ENCODE peak calls at places on chromosomes 3 and 15, in seven cellular contexts. O is B cell; Q is mammary epithelial cell; X is stomach; V is GM12864; R is CD8-positive, alpha-beta T cell; K is psoas muscle. G is an unnamed sample.
A peak's percentile ranks its signal among the peaks of the same experiment; 100 is the strongest.

GRCh38 chr15:48084759-48085420 is 35.9 kb upstream of the SLC24A5 start:
- DNase-seq in K (no peak), X (no peak), R (no peak), V (no peak), Q (peak; percentile 6), O (no peak), G (no peak)

GRCh38 chr15:80068578-80068977 is 9.1 kb downstream of the ZFAND6 start:
- DNase-seq in X (no peak), Q (no peak), K (no peak), O (no peak), V (no peak), R (no peak), G (no peak)

GRCh38 chr15:56244811-56245576 is 1.3 kb upstream of the RFX7 start:
- DNase-seq in V (no peak), K (no peak), O (peak; percentile 45), R (peak; percentile 58), Q (no peak), X (peak; percentile 50), G (no peak)

GRCh38 chr3:56823984-56824703 is 22.4 kb upstream of the ARHGEF3 start:
- DNase-seq in Q (no peak), K (no peak), V (no peak), R (no peak), O (no peak), X (no peak), G (no peak)

GRCh38 chr3:76039431-76039830 is 254.1 kb upstream of the ZNF717 start:
- DNase-seq in R (no peak), O (no peak), Q (peak; percentile 69), X (no peak), V (no peak), K (no peak), G (no peak)

GRCh38 chr3:160929595-160929994 is 173.6 kb downstream of the PPM1L start:
- DNase-seq in R (no peak), X (peak; percentile 32), K (peak; percentile 30), Q (no peak), O (no peak), V (no peak), G (no peak)

GRCh38 chr15:67413770-67414429 is 107.0 kb upstream of the C15orf61 start:
- DNase-seq in V (no peak), X (no peak), K (no peak), R (no peak), Q (no peak), O (no peak), G (no peak)

GRCh38 chr15:31163769-31164572 is 62.4 kb upstream of the TRPM1 start:
- DNase-seq in R (no peak), V (no peak), K (no peak), X (no peak), Q (peak; percentile 92), O (no peak), G (no peak)

GRCh38 chr15:57649138-57649537 is 57.4 kb upstream of the POLR2M start:
- DNase-seq in X (no peak), V (no peak), R (no peak), O (no peak), Q (peak; percentile 97), K (no peak), G (no peak)

GRCh38 chr15:57646057-57646456 is 54.4 kb downstream of the MYZAP start:
- DNase-seq in V (no peak), K (no peak), O (no peak), X (no peak), R (no peak), Q (no peak), G (no peak)

GRCh38 chr15:57651445-57651844 is 55.1 kb upstream of the POLR2M start:
- DNase-seq in O (no peak), V (no peak), K (no peak), R (no peak), X (no peak), Q (no peak), G (no peak)

GRCh38 chr15:57647071-57647790 is 55.5 kb downstream of the MYZAP start:
- DNase-seq in Q (no peak), R (no peak), O (no peak), K (no peak), X (no peak), V (no peak), G (no peak)

DNA sequence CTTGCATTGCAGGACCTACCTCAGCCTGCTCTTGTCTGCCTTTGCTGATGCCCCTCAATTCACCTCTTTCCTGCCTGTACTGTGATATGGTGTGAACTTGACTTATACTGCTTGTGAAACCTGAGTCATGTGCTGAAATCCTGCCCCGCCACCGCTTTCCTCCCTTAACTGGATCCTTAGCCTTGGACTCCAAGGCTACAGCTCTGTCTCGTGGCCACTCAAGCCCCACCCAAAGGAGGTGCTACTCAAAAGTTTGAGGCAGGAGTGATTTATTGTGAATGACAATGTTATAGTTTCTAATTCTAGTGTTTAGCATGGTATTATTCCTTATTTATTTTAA is 56.1 kb downstream of the MYZAP start:
- DNase-seq in K (peak; percentile 44), R (no peak), O (no peak), X (peak; percentile 56), Q (peak; percentile 47), V (no peak), G (no peak)
- TF ChIP-seq CTCF in K (no peak), R (no peak), O (no peak), X (no peak), Q (no peak), V (no peak), G (no peak)

DNA sequence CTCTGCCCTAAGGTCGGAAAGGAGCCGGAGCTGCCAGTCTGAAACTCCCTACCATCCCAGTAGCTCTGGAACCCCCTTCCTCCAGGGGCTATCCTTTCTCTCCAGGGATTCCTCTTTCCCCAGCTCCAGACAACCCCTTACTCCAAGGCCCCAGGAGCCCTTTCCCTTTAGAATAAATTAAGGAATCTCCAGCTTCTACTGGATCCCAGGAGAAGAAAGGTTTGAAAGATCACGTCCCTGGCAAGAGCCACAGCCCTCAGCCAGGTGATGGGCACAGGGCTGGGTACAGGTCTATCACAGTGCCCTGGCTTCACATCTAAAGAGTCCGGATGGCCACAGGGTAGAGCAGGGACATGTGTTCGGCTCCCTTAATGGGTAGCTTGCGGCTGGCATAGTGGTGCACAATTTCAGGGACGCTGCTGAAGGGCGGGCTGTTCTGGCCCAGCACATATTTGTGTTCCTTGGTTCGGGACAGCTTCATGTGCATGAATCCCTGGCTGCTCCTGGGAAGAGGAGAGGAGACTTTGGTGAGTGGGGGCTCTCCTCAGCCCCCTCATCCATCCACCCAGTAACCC is 20.0 kb downstream of the SHF start:
- DNase-seq in O (no peak), K (no peak), V (no peak), X (no peak), Q (no peak), R (no peak), G (no peak)
- TF ChIP-seq CTCF in O (no peak), K (no peak), V (no peak), X (no peak), Q (no peak), R (no peak), G (peak; percentile 56)

GRCh38 chr3:70556056-70556455 is 243.6 kb upstream of the MDFIC2 start:
- DNase-seq in O (no peak), R (no peak), K (no peak), V (no peak), Q (peak; percentile 8), X (no peak), G (no peak)

GRCh38 chr3:70546679-70547078 is 234.2 kb upstream of the MDFIC2 start:
- DNase-seq in R (no peak), V (no peak), K (no peak), O (no peak), X (no peak), Q (no peak), G (no peak)

GRCh38 chr3:70554170-70554569 is 241.7 kb upstream of the MDFIC2 start:
- DNase-seq in V (no peak), O (no peak), X (no peak), K (no peak), R (no peak), Q (no peak), G (no peak)

DNA sequence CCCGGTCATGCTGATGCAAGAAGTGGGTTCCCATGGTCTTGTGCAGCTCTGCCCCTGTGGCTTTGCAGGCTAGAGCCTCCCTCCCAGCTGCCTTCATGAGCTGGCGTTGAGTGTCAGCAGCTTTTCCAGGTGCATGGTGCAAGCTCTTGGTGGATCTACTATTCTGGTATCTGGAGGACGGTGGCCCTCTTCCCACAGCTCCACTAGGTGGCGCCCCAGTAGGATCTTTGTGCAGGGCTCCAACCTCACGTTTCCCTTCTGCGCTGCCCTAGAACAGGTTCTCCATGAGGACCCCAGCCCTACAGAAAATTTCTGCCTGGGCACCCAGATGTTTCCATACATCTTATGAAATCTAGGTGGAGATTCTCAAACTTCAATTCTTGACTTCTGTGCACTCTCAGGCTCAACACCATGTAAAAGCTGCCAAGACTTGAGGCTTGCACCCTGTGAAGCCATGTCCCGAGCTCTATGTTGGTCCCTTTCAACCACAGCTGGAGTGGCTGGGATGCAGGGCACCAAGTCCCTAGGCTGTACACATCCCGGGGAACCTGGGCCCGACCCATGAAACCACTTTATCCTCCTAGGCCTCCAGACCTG is 238.4 kb upstream of the MDFIC2 start:
- DNase-seq in V (peak; percentile 8), O (no peak), K (peak; percentile 65), Q (peak; percentile 45), R (peak; percentile 82), X (peak; percentile 80), G (peak; percentile 54)
- TF ChIP-seq CTCF in V (peak; percentile 83), O (peak; percentile 76), K (peak; percentile 65), Q (peak; percentile 82), R (peak; percentile 60), X (no peak), G (peak; percentile 84)

GRCh38 chr3:164806188-164806587 is 272.1 kb downstream of the SI start:
- DNase-seq in Q (no peak), R (no peak), K (no peak), O (no peak), X (no peak), V (no peak), G (no peak)
- TF ChIP-seq CTCF in Q (no peak), R (no peak), K (no peak), O (no peak), X (no peak), V (no peak), G (no peak)

GRCh38 chr3:43448098-43448497 is 161.8 kb downstream of the SNRK start:
- DNase-seq in Q (no peak), R (no peak), O (no peak), V (no peak), X (no peak), K (no peak), G (no peak)

GRCh38 chr3:43445820-43446219 is 159.5 kb downstream of the SNRK start:
- DNase-seq in X (no peak), K (no peak), R (no peak), Q (no peak), V (no peak), O (no peak), G (no peak)

GRCh38 chr3:43442872-43443395 is 156.6 kb downstream of the SNRK start:
- DNase-seq in X (no peak), Q (no peak), K (no peak), O (no peak), R (no peak), V (no peak), G (no peak)
- TF ChIP-seq CTCF in X (no peak), Q (no peak), K (no peak), O (no peak), R (no peak), V (no peak), G (no peak)

GRCh38 chr3:52237659-52238172 is 1.2 kb downstream of the TWF2 start:
- DNase-seq in O (peak; percentile 18), R (no peak), K (peak; percentile 93), X (peak; percentile 83), Q (peak; percentile 84), V (no peak), G (peak; percentile 87)
- TF ChIP-seq CTCF in O (no peak), R (no peak), K (peak; percentile 11), X (no peak), Q (no peak), V (no peak), G (no peak)

G was measured in CD14-positive monocyte.